ENCODE peak calls at places on chromosome 21, in eight cellular contexts. One of them, this sample, is unnamed. For H3K4me1, the result is how much of the 10 kb centered on the place peaks cover.

GRCh38 chr21:34592120-34592561 is 22.8 kb downstream of the RCAN1 start:
- ATAC-seq in upper lobe of left lung: peak
- ATAC-seq in HCT116: no peak
- ATAC-seq in K562: peak
- ATAC-seq in body of pancreas: peak
- ATAC-seq in HepG2: peak
- ATAC-seq in heart left ventricle: peak
- ATAC-seq in A549: no peak
- ATAC-seq in this sample: peak

GRCh38 chr21:44444286-44444931 is 10.9 kb upstream of the LRRC3 start:
- ATAC-seq in K562: peak
- ATAC-seq in HCT116: peak
- ATAC-seq in upper lobe of left lung: no peak
- ATAC-seq in heart left ventricle: no peak
- ATAC-seq in body of pancreas: no peak
- ATAC-seq in A549: peak
- ATAC-seq in HepG2: peak
- ATAC-seq in this sample: no peak

GRCh38 chr21:41364308-41364707 is 2.5 kb downstream of the MX2 start:
- ATAC-seq in K562: no peak
- ATAC-seq in body of pancreas: no peak
- ATAC-seq in HepG2: no peak
- ATAC-seq in upper lobe of left lung: no peak
- ATAC-seq in HCT116: no peak
- ATAC-seq in A549: no peak
- ATAC-seq in heart left ventricle: no peak
- ATAC-seq in this sample: no peak

GRCh38 chr21:42003051-42003461 is 7.1 kb downstream of the ZBTB21 start:
- ATAC-seq in heart left ventricle: no peak
- ATAC-seq in HCT116: no peak
- ATAC-seq in body of pancreas: no peak
- ATAC-seq in HepG2: no peak
- ATAC-seq in upper lobe of left lung: no peak
- ATAC-seq in A549: no peak
- ATAC-seq in K562: no peak
- ATAC-seq in this sample: no peak

GRCh38 chr21:28193189-28193588 is 799.5 kb downstream of the LTN1 start:
- ATAC-seq in HepG2: peak
- ATAC-seq in K562: no peak
- ATAC-seq in HCT116: no peak
- ATAC-seq in body of pancreas: no peak
- ATAC-seq in heart left ventricle: no peak
- ATAC-seq in A549: no peak
- ATAC-seq in upper lobe of left lung: no peak
- ATAC-seq in this sample: no peak

GRCh38 chr21:41743321-41744027 is 23.4 kb downstream of the RIPK4 start:
- ATAC-seq in HepG2: no peak
- ATAC-seq in A549: no peak
- ATAC-seq in body of pancreas: no peak
- ATAC-seq in heart left ventricle: no peak
- ATAC-seq in HCT116: no peak
- ATAC-seq in K562: no peak
- ATAC-seq in upper lobe of left lung: no peak
- ATAC-seq in this sample: no peak

GRCh38 chr21:35236090-35236489 is 187.0 kb upstream of the RUNX1 start:
- ATAC-seq in A549: no peak
- ATAC-seq in heart left ventricle: no peak
- ATAC-seq in body of pancreas: no peak
- ATAC-seq in HepG2: no peak
- ATAC-seq in K562: no peak
- ATAC-seq in HCT116: no peak
- ATAC-seq in upper lobe of left lung: no peak
- ATAC-seq in this sample: no peak

GRCh38 chr21:41776778-41777177 is 9.9 kb upstream of the RIPK4 start:
- ATAC-seq in K562: no peak
- ATAC-seq in upper lobe of left lung: no peak
- ATAC-seq in HCT116: no peak
- ATAC-seq in HepG2: no peak
- ATAC-seq in heart left ventricle: no peak
- ATAC-seq in body of pancreas: peak
- ATAC-seq in A549: no peak
- ATAC-seq in this sample: no peak

GRCh38 chr21:42097860-42098259 is 26.7 kb downstream of the UMODL1 start:
- ATAC-seq in HCT116: peak
- ATAC-seq in heart left ventricle: peak
- ATAC-seq in K562: peak
- ATAC-seq in A549: peak
- ATAC-seq in HepG2: peak
- ATAC-seq in upper lobe of left lung: peak
- ATAC-seq in body of pancreas: peak
- ATAC-seq in this sample: peak

GRCh38 chr21:44965251-44966022 is 25.6 kb downstream of the SLX9 start:
- ATAC-seq in heart left ventricle: no peak
- ATAC-seq in K562: no peak
- ATAC-seq in HepG2: no peak
- ATAC-seq in A549: no peak
- ATAC-seq in upper lobe of left lung: peak
- ATAC-seq in HCT116: no peak
- ATAC-seq in body of pancreas: no peak
- ATAC-seq in this sample: no peak

GRCh38 chr21:40176732-40177131 is 309.5 kb downstream of the PCP4 start:
- ATAC-seq in A549: no peak
- ATAC-seq in heart left ventricle: no peak
- ATAC-seq in K562: no peak
- ATAC-seq in body of pancreas: no peak
- ATAC-seq in HepG2: no peak
- ATAC-seq in upper lobe of left lung: no peak
- ATAC-seq in HCT116: no peak
- ATAC-seq in this sample: no peak

GRCh38 chr21:31098576-31099005 is 60.3 kb upstream of the KRTAP19-8 start:
- ATAC-seq in HepG2: peak
- ATAC-seq in HCT116: peak
- ATAC-seq in A549: peak
- ATAC-seq in body of pancreas: peak
- ATAC-seq in upper lobe of left lung: peak
- ATAC-seq in K562: peak
- ATAC-seq in heart left ventricle: peak
- ATAC-seq in this sample: no peak

GRCh38 chr21:39071623-39072214 is 111.5 kb downstream of the PSMG1 start:
- ATAC-seq in K562: no peak
- ATAC-seq in heart left ventricle: peak
- ATAC-seq in body of pancreas: no peak
- ATAC-seq in upper lobe of left lung: no peak
- ATAC-seq in A549: no peak
- ATAC-seq in HCT116: no peak
- ATAC-seq in HepG2: peak
- ATAC-seq in this sample: no peak

GRCh38 chr21:37505963-37506362 is 139.4 kb downstream of the DYRK1A start:
- ATAC-seq in HepG2: no peak
- ATAC-seq in heart left ventricle: no peak
- ATAC-seq in upper lobe of left lung: no peak
- ATAC-seq in K562: no peak
- ATAC-seq in A549: no peak
- ATAC-seq in body of pancreas: no peak
- ATAC-seq in HCT116: no peak
- ATAC-seq in this sample: no peak

GRCh38 chr21:39126486-39126806 is 56.8 kb downstream of the PSMG1 start:
- ATAC-seq in upper lobe of left lung: no peak
- ATAC-seq in body of pancreas: no peak
- ATAC-seq in A549: no peak
- ATAC-seq in HCT116: peak
- ATAC-seq in heart left ventricle: no peak
- ATAC-seq in HepG2: peak
- ATAC-seq in K562: peak
- ATAC-seq in this sample: no peak

DNA sequence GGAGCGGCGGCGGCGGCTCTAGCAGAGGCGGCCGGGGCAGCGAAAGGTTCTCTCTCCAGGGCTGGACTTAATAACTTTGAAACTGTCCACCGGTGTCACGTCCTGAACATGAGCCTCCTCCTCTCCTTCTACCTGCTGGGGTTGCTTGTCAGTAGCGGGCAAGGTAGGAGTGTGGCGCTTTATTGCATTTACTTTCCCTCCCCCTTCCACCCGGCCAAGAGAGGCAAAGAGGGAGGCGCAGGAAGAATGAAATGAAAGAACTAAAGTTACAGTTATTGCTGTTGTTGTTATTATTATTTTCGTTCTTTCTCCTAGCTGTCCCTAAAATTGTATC is 214 bp downstream of the NCAM2 start:
- ATAC-seq in HCT116: no peak
- ATAC-seq in upper lobe of left lung: no peak
- ATAC-seq in body of pancreas: peak
- ATAC-seq in A549: peak
- ATAC-seq in HepG2: no peak
- ATAC-seq in heart left ventricle: peak
- ATAC-seq in K562: peak
- ATAC-seq in this sample: no peak
- TF ChIP-seq POLR2A in HCT116: no peak
- TF ChIP-seq POLR2A in upper lobe of left lung: no peak
- TF ChIP-seq POLR2A in body of pancreas: no peak
- TF ChIP-seq POLR2A in A549: no peak
- TF ChIP-seq POLR2A in HepG2: no peak
- TF ChIP-seq POLR2A in heart left ventricle: no peak
- TF ChIP-seq POLR2A in K562: no peak
- TF ChIP-seq POLR2A in this sample: no peak

GRCh38 chr21:45989355-45990048 is 7.9 kb downstream of the COL6A1 start:
- ATAC-seq in K562: peak
- ATAC-seq in body of pancreas: no peak
- ATAC-seq in HepG2: no peak
- ATAC-seq in A549: no peak
- ATAC-seq in heart left ventricle: no peak
- ATAC-seq in HCT116: no peak
- ATAC-seq in upper lobe of left lung: no peak
- ATAC-seq in this sample: no peak

GRCh38 chr21:45985471-45986315 is 4.1 kb downstream of the COL6A1 start:
- ATAC-seq in K562: no peak
- ATAC-seq in upper lobe of left lung: no peak
- ATAC-seq in heart left ventricle: no peak
- ATAC-seq in A549: no peak
- ATAC-seq in body of pancreas: no peak
- ATAC-seq in HepG2: no peak
- ATAC-seq in HCT116: no peak
- ATAC-seq in this sample: no peak

GRCh38 chr21:45988366-45989347 is 7.1 kb downstream of the COL6A1 start:
- ATAC-seq in K562: no peak
- ATAC-seq in body of pancreas: no peak
- ATAC-seq in HCT116: no peak
- ATAC-seq in A549: no peak
- ATAC-seq in upper lobe of left lung: no peak
- ATAC-seq in HepG2: no peak
- ATAC-seq in heart left ventricle: no peak
- ATAC-seq in this sample: no peak

GRCh38 chr21:45986316-45987051 is 4.9 kb downstream of the COL6A1 start:
- ATAC-seq in K562: no peak
- ATAC-seq in body of pancreas: no peak
- ATAC-seq in upper lobe of left lung: no peak
- ATAC-seq in HepG2: no peak
- ATAC-seq in A549: no peak
- ATAC-seq in HCT116: no peak
- ATAC-seq in heart left ventricle: no peak
- ATAC-seq in this sample: no peak

DNA sequence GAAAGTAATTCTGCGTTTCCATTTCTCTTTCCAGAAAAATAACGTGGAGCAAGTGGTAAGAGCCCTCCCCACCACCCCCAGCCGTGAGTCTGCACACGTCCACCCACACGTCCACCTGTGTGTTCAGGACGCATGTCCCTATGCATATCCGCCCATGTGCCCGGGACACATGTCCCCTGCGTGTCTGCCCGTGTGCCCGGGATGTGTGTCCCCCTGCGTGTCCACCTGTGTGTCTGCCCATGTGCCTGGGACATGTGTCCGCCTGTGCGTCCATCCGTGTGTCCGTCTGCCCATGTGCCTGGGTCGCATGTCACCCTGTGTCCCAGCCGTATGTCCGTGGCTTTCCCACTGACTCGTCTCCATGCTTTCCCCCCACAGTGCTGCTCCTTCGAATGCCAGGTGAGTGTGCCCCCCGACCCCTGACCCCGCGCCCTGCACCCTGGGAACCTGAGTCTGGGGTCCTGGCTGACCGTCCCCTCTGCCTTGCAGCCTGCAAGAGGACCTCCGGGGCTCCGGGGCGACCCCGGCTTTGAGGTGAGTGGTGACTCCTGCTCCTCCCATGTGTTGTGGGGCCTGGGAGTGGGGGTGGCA is 5.6 kb downstream of the COL6A1 start:
- ATAC-seq in upper lobe of left lung: no peak
- ATAC-seq in HCT116: no peak
- ATAC-seq in A549: no peak
- ATAC-seq in body of pancreas: no peak
- ATAC-seq in heart left ventricle: no peak
- ATAC-seq in HepG2: no peak
- ATAC-seq in K562: no peak
- ATAC-seq in this sample: no peak
- H3K4me3 ChIP-seq in upper lobe of left lung: no peak
- H3K4me3 ChIP-seq in HCT116: no peak
- H3K4me3 ChIP-seq in A549: no peak
- H3K4me3 ChIP-seq in body of pancreas: no peak
- H3K4me3 ChIP-seq in heart left ventricle: no peak
- H3K4me3 ChIP-seq in HepG2: no peak
- H3K4me3 ChIP-seq in K562: no peak
- H3K4me3 ChIP-seq in this sample: no peak

DNA sequence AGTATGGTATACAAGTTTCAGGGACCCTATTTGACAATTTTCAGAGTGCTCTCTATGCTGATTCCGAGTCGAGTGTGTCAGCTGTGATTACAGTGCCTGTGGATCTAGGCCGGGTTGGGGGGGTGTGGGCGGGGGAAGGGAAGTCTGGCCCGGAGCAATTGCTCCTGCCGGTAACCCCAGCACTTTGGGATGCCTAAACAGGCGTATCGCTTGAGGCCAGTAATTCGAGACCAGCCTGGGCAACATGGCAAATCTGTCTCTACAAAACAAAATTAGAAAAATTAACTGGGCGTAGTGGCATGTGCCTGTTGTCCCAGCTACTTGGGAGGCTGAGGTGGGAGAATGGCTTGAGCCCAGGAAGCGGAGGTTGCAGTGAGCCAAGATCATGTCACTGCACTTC is 1.6 kb upstream of the IL10RB start:
- ATAC-seq in A549: no peak
- ATAC-seq in HepG2: no peak
- ATAC-seq in heart left ventricle: no peak
- ATAC-seq in upper lobe of left lung: no peak
- ATAC-seq in HCT116: no peak
- ATAC-seq in K562: no peak
- ATAC-seq in body of pancreas: no peak
- ATAC-seq in this sample: no peak
- H3K4me1 ChIP-seq in A549: under half
- H3K4me1 ChIP-seq in HepG2: under half
- H3K4me1 ChIP-seq in heart left ventricle: under half
- H3K4me1 ChIP-seq in upper lobe of left lung: under half
- H3K4me1 ChIP-seq in HCT116: under half
- H3K4me1 ChIP-seq in K562: under half
- H3K4me1 ChIP-seq in body of pancreas: under half
- H3K4me1 ChIP-seq in this sample: under half

DNA sequence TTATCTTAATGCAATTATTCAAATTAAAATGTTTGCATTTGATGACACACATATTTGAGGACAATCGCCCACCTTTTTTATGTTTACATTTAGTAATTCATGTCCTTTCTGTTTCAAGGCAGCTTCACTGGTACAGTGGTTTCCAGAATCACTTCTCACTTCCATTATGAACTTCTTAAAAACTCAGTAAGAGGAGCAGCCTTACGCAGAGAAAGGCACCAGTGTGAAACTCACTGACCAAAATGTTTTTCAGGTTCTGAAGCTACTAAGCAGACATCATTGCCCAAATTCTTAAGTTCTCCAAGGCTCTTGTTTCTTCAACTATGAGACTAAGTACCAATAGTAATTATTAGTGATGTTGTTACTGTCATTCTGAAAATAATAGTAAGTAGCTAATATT is 353.1 kb upstream of the CXADR start:
- ATAC-seq in upper lobe of left lung: no peak
- ATAC-seq in HepG2: no peak
- ATAC-seq in A549: no peak
- ATAC-seq in body of pancreas: no peak
- ATAC-seq in K562: no peak
- ATAC-seq in heart left ventricle: no peak
- ATAC-seq in HCT116: no peak
- ATAC-seq in this sample: no peak
- TF ChIP-seq POLR2A in upper lobe of left lung: no peak
- TF ChIP-seq POLR2A in HepG2: no peak
- TF ChIP-seq POLR2A in A549: no peak
- TF ChIP-seq POLR2A in body of pancreas: no peak
- TF ChIP-seq POLR2A in K562: no peak
- TF ChIP-seq POLR2A in heart left ventricle: no peak
- TF ChIP-seq POLR2A in HCT116: no peak
- TF ChIP-seq POLR2A in this sample: no peak

This sample was measured in gastroesophageal sphincter.